ENCODE peak calls at places on chromosomes 11 and 22, in seven cellular contexts. O is HCT116, A is H1, N is SK-N-SH, E is endothelial cell of umbilical vein, G is GM12878, Y is K562. D is an unnamed sample.

GRCh38 chr22:48391820-48392219 is 1435.9 kb downstream of the BRD1 start:
- DNase-seq in O (no peak), A (peak; percentile 19), N (no peak), E (no peak), G (no peak), Y (no peak), D (no peak)

GRCh38 chr11:64027619-64028397 is 7.9 kb upstream of the FLRT1 start:
- DNase-seq in O (no peak), A (no peak), N (no peak), E (no peak), G (no peak), Y (peak; percentile 37), D (no peak)

GRCh38 chr11:111913031-111913861 is 712 bp downstream of the HSPB2 start:
- DNase-seq in O (no peak), A (no peak), N (no peak), E (no peak), G (no peak), Y (peak; percentile 37), D (no peak)

GRCh38 chr11:10328314-10329090 is 23.6 kb downstream of the ADM start:
- DNase-seq in O (no peak), A (no peak), N (no peak), E (peak; percentile 94), G (no peak), Y (no peak), D (no peak)

GRCh38 chr11:57368106-57368826 is 12.7 kb downstream of the PRG3 start:
- DNase-seq in O (no peak), A (no peak), N (no peak), E (no peak), G (no peak), Y (no peak), D (no peak)

GRCh38 chr11:36002196-36002595 is 58.3 kb downstream of the LDLRAD3 start:
- DNase-seq in O (no peak), A (no peak), N (no peak), E (peak; percentile 75), G (no peak), Y (no peak), D (no peak)

GRCh38 chr11:33500331-33500730 is 200.3 kb downstream of the C11orf91 start:
- DNase-seq in O (no peak), A (no peak), N (no peak), E (no peak), G (no peak), Y (no peak), D (no peak)

GRCh38 chr11:17637901-17638300 is 81.5 kb upstream of the MYOD1 start:
- DNase-seq in O (no peak), A (no peak), N (peak; percentile 5), E (no peak), G (no peak), Y (no peak), D (no peak)

GRCh38 chr11:8913961-8914660 is 3.1 kb downstream of the AKIP1 start:
- DNase-seq in O (no peak), A (peak; percentile 64), N (peak; percentile 67), E (peak; percentile 57), G (no peak), Y (peak; percentile 31), D (peak; percentile 37)

GRCh38 chr22:45925811-45926351 is 51.1 kb downstream of the WNT7B start:
- DNase-seq in O (no peak), A (no peak), N (no peak), E (no peak), G (no peak), Y (no peak), D (no peak)

GRCh38 chr11:82631722-82632630 is 101.7 kb downstream of the FAM181B start:
- DNase-seq in O (no peak), A (no peak), N (no peak), E (no peak), G (peak; percentile 27), Y (no peak), D (no peak)

GRCh38 chr22:48703265-48703941 is 1124.3 kb downstream of the BRD1 start:
- DNase-seq in O (no peak), A (no peak), N (no peak), E (no peak), G (no peak), Y (no peak), D (no peak)

GRCh38 chr11:11555228-11555627 is 66.6 kb downstream of the GALNT18 start:
- DNase-seq in O (no peak), A (no peak), N (peak; percentile 63), E (no peak), G (no peak), Y (no peak), D (no peak)

GRCh38 chr11:115264278-115264677 is 239.9 kb downstream of the CADM1 start:
- DNase-seq in O (no peak), A (no peak), N (no peak), E (no peak), G (no peak), Y (no peak), D (no peak)

GRCh38 chr11:101987370-101987769 is 59.9 kb upstream of the CFAP300 start:
- DNase-seq in O (no peak), A (no peak), N (no peak), E (no peak), G (no peak), Y (no peak), D (no peak)

GRCh38 chr11:73797457-73797856 is 9.8 kb downstream of the MRPL48 start:
- DNase-seq in O (no peak), A (no peak), N (no peak), E (no peak), G (no peak), Y (no peak), D (no peak)

GRCh38 chr11:91946397-91947090 is 278.1 kb upstream of the FAT3 start:
- DNase-seq in O (no peak), A (no peak), N (no peak), E (peak; percentile 4), G (no peak), Y (no peak), D (no peak)

GRCh38 chr22:32552540-32552939 is 77.9 kb downstream of the FBXO7 start:
- DNase-seq in O (no peak), A (no peak), N (no peak), E (no peak), G (no peak), Y (no peak), D (no peak)

DNA sequence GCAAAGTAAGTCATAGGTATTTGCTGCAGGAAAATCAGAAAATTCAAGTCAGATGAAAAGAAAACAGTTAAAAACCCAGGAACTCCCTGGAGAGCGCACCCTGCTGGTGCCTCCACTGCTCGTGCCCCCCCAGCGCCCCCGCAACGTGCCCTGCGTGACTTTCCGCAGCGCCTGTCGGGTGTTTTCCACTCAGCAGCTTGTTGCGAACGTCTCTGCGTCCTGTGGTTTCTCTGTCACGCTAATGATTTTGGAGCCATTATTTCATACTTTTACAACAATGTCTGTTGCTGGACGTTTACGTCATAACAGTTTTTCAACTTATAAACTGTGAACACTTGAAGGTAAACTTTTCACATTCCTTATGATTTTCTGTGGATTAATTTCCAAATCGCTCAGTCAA is 5.0 kb downstream of the CRELD2 start:
- DNase-seq in O (no peak), A (no peak), N (no peak), E (no peak), G (no peak), Y (no peak), D (no peak)
- TF ChIP-seq MAX in O (no peak), A (no peak), N (no peak), E (no peak), G (no peak), Y (no peak), D (no peak)

GRCh38 chr22:44293034-44293433 is 19.7 kb downstream of the SHISAL1 start:
- DNase-seq in O (no peak), A (no peak), N (no peak), E (no peak), G (no peak), Y (no peak), D (no peak)

GRCh38 chr22:44292521-44292920 is 20.2 kb downstream of the SHISAL1 start:
- DNase-seq in O (no peak), A (no peak), N (no peak), E (no peak), G (no peak), Y (no peak), D (no peak)

GRCh38 chr22:44292007-44292370 is 20.8 kb downstream of the SHISAL1 start:
- DNase-seq in O (no peak), A (no peak), N (no peak), E (no peak), G (no peak), Y (no peak), D (no peak)

GRCh38 chr22:44289429-44290171 is 23.2 kb downstream of the SHISAL1 start:
- DNase-seq in O (no peak), A (no peak), N (peak; percentile 67), E (no peak), G (no peak), Y (no peak), D (no peak)

GRCh38 chr22:44291265-44292006 is 21.3 kb downstream of the SHISAL1 start:
- DNase-seq in O (no peak), A (no peak), N (no peak), E (no peak), G (no peak), Y (no peak), D (no peak)
- H2AFZ ChIP-seq in O (no peak overlapping the region), A (no peak overlapping the region), N (no peak overlapping the region), E (no peak overlapping the region), G (no peak overlapping the region), Y (no peak overlapping the region), D (no peak overlapping the region)

GRCh38 chr11:2384723-2385041 is 7.6 kb downstream of the CD81 start:
- DNase-seq in O (no peak), A (no peak), N (no peak), E (no peak), G (no peak), Y (no peak), D (no peak)
- TF ChIP-seq MAX in O (no peak), A (no peak), N (no peak), E (no peak), G (no peak), Y (no peak), D (no peak)

GRCh38 chr11:93849201-93849600 is 1.2 kb downstream of the VSTM5 start:
- DNase-seq in O (no peak), A (no peak), N (no peak), E (no peak), G (no peak), Y (no peak), D (no peak)

GRCh38 chr11:93846411-93846810 is 4.0 kb downstream of the VSTM5 start:
- DNase-seq in O (no peak), A (no peak), N (no peak), E (no peak), G (no peak), Y (no peak), D (no peak)

GRCh38 chr11:93849751-93850584 is 450 bp downstream of the VSTM5 start:
- DNase-seq in O (no peak), A (peak; percentile 58), N (peak; percentile 83), E (peak; percentile 6), G (no peak), Y (peak; percentile 41), D (no peak)

GRCh38 chr11:93852242-93852641 is 1.8 kb upstream of the VSTM5 start:
- DNase-seq in O (no peak), A (peak; percentile 26), N (no peak), E (no peak), G (no peak), Y (no peak), D (no peak)

DNA sequence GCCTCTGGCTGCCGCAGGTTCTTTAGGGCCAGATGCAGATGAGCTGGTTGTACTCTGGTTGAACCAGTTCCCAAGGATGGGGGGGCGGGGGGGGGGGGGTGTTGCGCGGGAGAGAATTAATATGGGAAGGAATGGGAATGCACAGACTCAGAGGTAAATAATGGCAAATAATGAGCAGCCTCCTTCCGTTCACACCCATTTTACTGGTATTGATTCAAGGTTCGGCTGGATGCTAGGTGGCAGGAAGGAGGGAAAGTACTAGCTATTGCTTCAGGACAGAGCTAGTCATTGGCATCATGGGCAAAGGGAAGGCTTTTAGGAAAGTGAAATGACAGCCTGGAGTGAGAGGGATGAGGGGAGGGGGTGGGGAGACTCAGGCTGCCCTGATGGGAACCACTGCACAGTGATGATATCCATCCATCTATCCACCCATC is at the start of gene VSTM5:
- DNase-seq in O (no peak), A (no peak), N (no peak), E (no peak), G (no peak), Y (no peak), D (no peak)
- H2AFZ ChIP-seq in O (no peak within 1 kb of the TSS), A (peak within 1 kb of the TSS; percentile 80), N (peak within 1 kb of the TSS; percentile 78), E (peak within 1 kb of the TSS; percentile 76), G (no peak within 1 kb of the TSS), Y (no peak within 1 kb of the TSS), D (no peak within 1 kb of the TSS)

D was measured in HepG2.